ENCODE peak calls at places on chromosome 12, in ten cellular contexts. One of them, this sample, is unnamed.
A peak's percentile ranks its signal among the peaks of the same experiment; 100 is the strongest.

GRCh38 chr12:19373569-19373968 is 65.7 kb upstream of the AEBP2 start:
- DNase-seq in cardiac muscle cell: no peak
- DNase-seq in suprapubic skin: no peak
- DNase-seq in colonic mucosa: no peak
- DNase-seq in HepG2: no peak
- DNase-seq in hepatocyte: no peak
- DNase-seq in body of pancreas: no peak
- DNase-seq in pancreas: no peak
- DNase-seq in A549: no peak
- DNase-seq in aorta: no peak
- DNase-seq in this sample: no peak

GRCh38 chr12:120134307-120134980 is 17.9 kb upstream of the RAB35 start:
- DNase-seq in cardiac muscle cell: no peak
- DNase-seq in suprapubic skin: no peak
- DNase-seq in body of pancreas: no peak
- DNase-seq in pancreas: no peak
- DNase-seq in HepG2: no peak
- DNase-seq in A549: no peak
- DNase-seq in colonic mucosa: no peak
- DNase-seq in hepatocyte: no peak
- DNase-seq in aorta: no peak
- DNase-seq in this sample: no peak

GRCh38 chr12:125454786-125455450 is 389.7 kb downstream of the AACS start:
- DNase-seq in body of pancreas: no peak
- DNase-seq in pancreas: no peak
- DNase-seq in A549: no peak
- DNase-seq in aorta: no peak
- DNase-seq in hepatocyte: no peak
- DNase-seq in suprapubic skin: no peak
- DNase-seq in cardiac muscle cell: no peak
- DNase-seq in colonic mucosa: no peak
- DNase-seq in HepG2: no peak
- DNase-seq in this sample: no peak

GRCh38 chr12:47770086-47770726 is 2.8 kb upstream of the SLC48A1 start:
- DNase-seq in HepG2: peak; percentile 35
- DNase-seq in pancreas: no peak
- DNase-seq in aorta: no peak
- DNase-seq in A549: no peak
- DNase-seq in hepatocyte: peak; percentile 53
- DNase-seq in body of pancreas: no peak
- DNase-seq in colonic mucosa: no peak
- DNase-seq in suprapubic skin: no peak
- DNase-seq in cardiac muscle cell: no peak
- DNase-seq in this sample: no peak

GRCh38 chr12:93165384-93165932 is 212.3 kb upstream of the NUDT4 start:
- DNase-seq in aorta: no peak
- DNase-seq in suprapubic skin: no peak
- DNase-seq in body of pancreas: no peak
- DNase-seq in pancreas: no peak
- DNase-seq in hepatocyte: no peak
- DNase-seq in colonic mucosa: no peak
- DNase-seq in HepG2: no peak
- DNase-seq in cardiac muscle cell: no peak
- DNase-seq in A549: no peak
- DNase-seq in this sample: no peak

GRCh38 chr12:116876151-116876869 is 4.9 kb downstream of the HRK start:
- DNase-seq in A549: no peak
- DNase-seq in hepatocyte: no peak
- DNase-seq in HepG2: no peak
- DNase-seq in colonic mucosa: no peak
- DNase-seq in suprapubic skin: no peak
- DNase-seq in aorta: no peak
- DNase-seq in body of pancreas: no peak
- DNase-seq in pancreas: no peak
- DNase-seq in cardiac muscle cell: no peak
- DNase-seq in this sample: no peak

GRCh38 chr12:16568873-16569272 is 37.1 kb downstream of the LMO3 start:
- DNase-seq in colonic mucosa: no peak
- DNase-seq in hepatocyte: no peak
- DNase-seq in body of pancreas: no peak
- DNase-seq in HepG2: no peak
- DNase-seq in cardiac muscle cell: no peak
- DNase-seq in A549: no peak
- DNase-seq in aorta: no peak
- DNase-seq in suprapubic skin: no peak
- DNase-seq in pancreas: no peak
- DNase-seq in this sample: no peak

GRCh38 chr12:89770391-89770790 is 61.8 kb upstream of the ATP2B1 start:
- DNase-seq in HepG2: no peak
- DNase-seq in A549: no peak
- DNase-seq in body of pancreas: no peak
- DNase-seq in aorta: no peak
- DNase-seq in pancreas: no peak
- DNase-seq in suprapubic skin: no peak
- DNase-seq in colonic mucosa: no peak
- DNase-seq in hepatocyte: no peak
- DNase-seq in cardiac muscle cell: no peak
- DNase-seq in this sample: no peak

GRCh38 chr12:62006076-62006732 is 254.0 kb upstream of the USP15 start:
- DNase-seq in A549: peak; percentile 28
- DNase-seq in HepG2: peak; percentile 34
- DNase-seq in body of pancreas: peak; percentile 21
- DNase-seq in aorta: no peak
- DNase-seq in cardiac muscle cell: peak; percentile 45
- DNase-seq in pancreas: no peak
- DNase-seq in suprapubic skin: no peak
- DNase-seq in colonic mucosa: no peak
- DNase-seq in hepatocyte: peak; percentile 52
- DNase-seq in this sample: peak; percentile 20

GRCh38 chr12:111406474-111407370 is 999 bp downstream of the SH2B3 start:
- DNase-seq in cardiac muscle cell: peak; percentile 64
- DNase-seq in A549: no peak
- DNase-seq in aorta: no peak
- DNase-seq in suprapubic skin: no peak
- DNase-seq in HepG2: no peak
- DNase-seq in colonic mucosa: peak; percentile 43
- DNase-seq in body of pancreas: no peak
- DNase-seq in hepatocyte: no peak
- DNase-seq in pancreas: no peak
- DNase-seq in this sample: no peak

DNA sequence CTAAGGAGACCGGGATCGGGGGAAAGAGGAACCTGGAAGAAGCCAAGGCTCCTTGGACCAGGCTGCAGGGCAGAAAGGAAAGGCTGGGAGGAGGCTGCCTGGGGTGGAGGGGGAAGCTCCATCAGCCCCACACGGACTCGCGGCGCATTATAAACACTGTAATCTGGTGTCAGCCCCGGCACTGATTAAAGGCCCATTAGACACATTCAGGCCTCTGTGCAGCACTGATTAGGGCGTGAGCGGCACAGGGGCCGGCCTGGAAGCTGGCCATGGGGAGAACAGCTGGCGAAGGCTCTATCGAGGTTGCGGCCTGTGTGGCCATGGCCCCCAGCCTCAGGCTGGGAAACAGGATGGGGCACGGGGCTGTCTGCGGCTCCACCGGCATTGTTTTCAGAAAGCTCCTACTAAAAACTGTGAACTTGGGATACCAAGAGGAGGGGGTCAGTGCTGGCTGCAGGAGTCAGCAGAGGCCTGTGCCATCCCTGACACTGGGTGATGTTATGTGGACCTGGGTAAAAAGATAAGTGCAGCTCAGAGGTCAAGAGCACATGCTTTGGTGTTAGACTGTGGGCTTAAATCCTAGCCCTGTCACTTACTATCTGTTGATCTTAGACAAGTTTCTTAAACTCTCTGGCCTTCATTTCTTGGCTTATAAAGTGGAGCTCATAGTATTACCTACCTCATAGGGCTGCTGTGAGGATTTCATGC is 10.6 kb downstream of the ACVRL1 start:
- DNase-seq in A549: no peak
- DNase-seq in HepG2: no peak
- DNase-seq in colonic mucosa: no peak
- DNase-seq in body of pancreas: no peak
- DNase-seq in cardiac muscle cell: no peak
- DNase-seq in hepatocyte: no peak
- DNase-seq in pancreas: peak; percentile 39
- DNase-seq in suprapubic skin: peak; percentile 44
- DNase-seq in aorta: peak; percentile 61
- DNase-seq in this sample: no peak
- H3K27ac ChIP-seq in A549: no peak overlapping the region
- H3K27ac ChIP-seq in HepG2: no peak overlapping the region
- H3K27ac ChIP-seq in colonic mucosa: no peak overlapping the region
- H3K27ac ChIP-seq in body of pancreas: no peak overlapping the region
- H3K27ac ChIP-seq in cardiac muscle cell: peak overlapping the region; percentile 61
- H3K27ac ChIP-seq in hepatocyte: no peak overlapping the region
- H3K27ac ChIP-seq in pancreas: no peak overlapping the region
- H3K27ac ChIP-seq in suprapubic skin: no peak overlapping the region
- H3K27ac ChIP-seq in aorta: no peak overlapping the region
- H3K27ac ChIP-seq in this sample: peak overlapping the region; percentile 12

GRCh38 chr12:9868951-9869306 is 225 bp downstream of the CLEC2B start:
- DNase-seq in pancreas: no peak
- DNase-seq in body of pancreas: no peak
- DNase-seq in hepatocyte: no peak
- DNase-seq in HepG2: no peak
- DNase-seq in suprapubic skin: no peak
- DNase-seq in aorta: no peak
- DNase-seq in colonic mucosa: no peak
- DNase-seq in A549: no peak
- DNase-seq in cardiac muscle cell: no peak
- DNase-seq in this sample: no peak

GRCh38 chr12:9869307-9870161 is at the start of gene CLEC2B:
- DNase-seq in cardiac muscle cell: no peak
- DNase-seq in A549: no peak
- DNase-seq in HepG2: no peak
- DNase-seq in colonic mucosa: no peak
- DNase-seq in body of pancreas: no peak
- DNase-seq in hepatocyte: peak; percentile 13
- DNase-seq in pancreas: no peak
- DNase-seq in suprapubic skin: no peak
- DNase-seq in aorta: no peak
- DNase-seq in this sample: peak; percentile 76

GRCh38 chr12:9867531-9867930 is 1.6 kb downstream of the CLEC2B start:
- DNase-seq in A549: no peak
- DNase-seq in body of pancreas: no peak
- DNase-seq in cardiac muscle cell: no peak
- DNase-seq in colonic mucosa: no peak
- DNase-seq in hepatocyte: no peak
- DNase-seq in HepG2: no peak
- DNase-seq in suprapubic skin: no peak
- DNase-seq in aorta: no peak
- DNase-seq in pancreas: no peak
- DNase-seq in this sample: no peak

GRCh38 chr12:9866786-9867379 is 2.3 kb downstream of the CLEC2B start:
- DNase-seq in colonic mucosa: no peak
- DNase-seq in pancreas: no peak
- DNase-seq in HepG2: no peak
- DNase-seq in A549: no peak
- DNase-seq in hepatocyte: no peak
- DNase-seq in cardiac muscle cell: no peak
- DNase-seq in aorta: no peak
- DNase-seq in suprapubic skin: no peak
- DNase-seq in body of pancreas: no peak
- DNase-seq in this sample: no peak

GRCh38 chr12:9868271-9868815 is 811 bp downstream of the CLEC2B start:
- DNase-seq in A549: no peak
- DNase-seq in pancreas: no peak
- DNase-seq in aorta: no peak
- DNase-seq in cardiac muscle cell: no peak
- DNase-seq in colonic mucosa: no peak
- DNase-seq in hepatocyte: no peak
- DNase-seq in HepG2: no peak
- DNase-seq in suprapubic skin: no peak
- DNase-seq in body of pancreas: no peak
- DNase-seq in this sample: peak; percentile 20
- H3K4me3 ChIP-seq in A549: peak overlapping the region; percentile 39
- H3K4me3 ChIP-seq in pancreas: peak overlapping the region; percentile 38
- H3K4me3 ChIP-seq in aorta: no peak overlapping the region
- H3K4me3 ChIP-seq in cardiac muscle cell: no peak overlapping the region
- H3K4me3 ChIP-seq in colonic mucosa: peak overlapping the region; percentile 23
- H3K4me3 ChIP-seq in hepatocyte: no peak overlapping the region
- H3K4me3 ChIP-seq in HepG2: no peak overlapping the region
- H3K4me3 ChIP-seq in suprapubic skin: peak overlapping the region; percentile 48
- H3K4me3 ChIP-seq in body of pancreas: no peak overlapping the region
- H3K4me3 ChIP-seq in this sample: no peak overlapping the region

DNA sequence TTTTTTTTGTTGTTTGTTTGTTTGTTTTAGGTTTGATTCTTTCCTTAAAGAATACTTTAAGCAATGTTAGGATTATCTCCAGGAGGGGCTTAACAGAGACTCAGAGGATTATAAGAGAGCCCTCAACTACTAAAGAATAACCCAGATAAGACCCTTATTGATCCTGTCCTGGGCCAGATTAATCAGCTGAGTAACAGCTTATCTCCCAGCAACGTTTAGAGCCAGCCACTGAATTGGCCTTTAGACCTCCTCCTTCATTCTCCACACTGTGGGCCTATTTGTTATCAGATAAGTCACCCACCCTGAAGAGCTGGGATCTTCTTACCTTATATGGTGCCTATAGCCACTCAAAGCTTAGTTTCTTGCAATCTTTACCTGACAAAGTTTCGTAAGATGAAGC is 71.1 kb downstream of the FIGNL2 start:
- DNase-seq in hepatocyte: no peak
- DNase-seq in A549: no peak
- DNase-seq in pancreas: no peak
- DNase-seq in aorta: no peak
- DNase-seq in colonic mucosa: no peak
- DNase-seq in suprapubic skin: no peak
- DNase-seq in body of pancreas: no peak
- DNase-seq in cardiac muscle cell: no peak
- DNase-seq in HepG2: peak; percentile 6
- DNase-seq in this sample: peak; percentile 17
- H3K27ac ChIP-seq in hepatocyte: no peak overlapping the region
- H3K27ac ChIP-seq in A549: no peak overlapping the region
- H3K27ac ChIP-seq in pancreas: no peak overlapping the region
- H3K27ac ChIP-seq in aorta: no peak overlapping the region
- H3K27ac ChIP-seq in colonic mucosa: no peak overlapping the region
- H3K27ac ChIP-seq in suprapubic skin: no peak overlapping the region
- H3K27ac ChIP-seq in body of pancreas: no peak overlapping the region
- H3K27ac ChIP-seq in cardiac muscle cell: no peak overlapping the region
- H3K27ac ChIP-seq in HepG2: no peak overlapping the region
- H3K27ac ChIP-seq in this sample: no peak overlapping the region

DNA sequence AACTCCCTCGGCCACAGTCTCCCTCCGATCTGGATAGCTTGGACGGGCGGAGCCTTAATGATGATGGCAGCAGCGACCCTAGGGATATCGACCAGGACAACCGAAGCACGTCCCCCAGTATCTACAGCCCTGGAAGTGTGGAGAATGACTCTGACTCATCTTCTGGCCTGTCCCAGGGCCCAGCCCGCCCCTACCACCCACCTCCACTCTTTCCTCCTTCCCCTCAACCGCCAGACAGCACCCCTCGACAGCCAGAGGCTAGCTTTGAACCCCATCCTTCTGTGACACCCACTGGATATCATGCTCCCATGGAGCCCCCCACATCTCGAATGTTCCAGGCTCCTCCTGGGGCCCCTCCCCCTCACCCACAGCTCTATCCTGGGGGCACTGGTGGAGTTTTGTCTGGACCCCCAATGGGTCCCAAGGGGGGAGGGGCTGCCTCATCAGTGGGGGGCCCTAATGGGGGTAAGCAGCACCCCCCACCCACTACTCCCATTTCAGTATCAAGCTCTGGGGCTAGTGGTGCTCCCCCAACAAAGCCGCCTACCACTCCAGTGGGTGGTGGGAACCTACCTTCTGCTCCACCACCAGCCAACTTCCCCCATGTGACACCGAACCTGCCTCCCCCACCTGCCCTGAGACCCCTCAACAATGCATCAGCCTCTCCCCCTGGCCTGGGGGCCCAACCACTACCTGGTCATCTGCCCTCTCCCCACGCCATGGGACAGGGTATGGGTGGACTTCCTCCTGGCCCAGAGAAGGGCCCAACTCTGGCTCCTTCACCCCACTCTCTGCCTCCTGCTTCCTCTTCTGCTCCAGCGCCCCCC is 7.9 kb upstream of the RNU7-1 start:
- DNase-seq in aorta: no peak
- DNase-seq in pancreas: no peak
- DNase-seq in body of pancreas: no peak
- DNase-seq in A549: no peak
- DNase-seq in colonic mucosa: no peak
- DNase-seq in HepG2: no peak
- DNase-seq in suprapubic skin: no peak
- DNase-seq in hepatocyte: no peak
- DNase-seq in cardiac muscle cell: no peak
- DNase-seq in this sample: no peak
- H3K4me3 ChIP-seq in aorta: no peak overlapping the region
- H3K4me3 ChIP-seq in pancreas: no peak overlapping the region
- H3K4me3 ChIP-seq in body of pancreas: no peak overlapping the region
- H3K4me3 ChIP-seq in A549: no peak overlapping the region
- H3K4me3 ChIP-seq in colonic mucosa: no peak overlapping the region
- H3K4me3 ChIP-seq in HepG2: no peak overlapping the region
- H3K4me3 ChIP-seq in suprapubic skin: no peak overlapping the region
- H3K4me3 ChIP-seq in hepatocyte: no peak overlapping the region
- H3K4me3 ChIP-seq in cardiac muscle cell: no peak overlapping the region
- H3K4me3 ChIP-seq in this sample: no peak overlapping the region

This sample was measured in small intestine.